ENCODE peak calls at places on chromosome 19, in nine cellular contexts. F is thoracic aorta; R is A549; G is HCT116; P is Caco-2; S is fibroblast of lung; X is CD8-positive, alpha-beta memory T cell; U is CD8-positive, alpha-beta T cell; Z is BE2C. K is an unnamed sample. For H3K4me1, the result is how much of the 10 kb centered on the place peaks cover.

GRCh38 chr19:55460670-55461258 is 678 bp downstream of the ISOC2 start:
- DNase-seq in X (no peak), R (peak), G (no peak), S (peak), U (no peak), F (peak), Z (peak), P (peak), K (peak)

GRCh38 chr19:45990113-45990728 is 5.0 kb upstream of the CCDC61 start:
- DNase-seq in R (no peak), X (no peak), U (no peak), Z (no peak), P (no peak), F (no peak), S (no peak), G (no peak), K (no peak)

GRCh38 chr19:13143135-13143534 is 7.0 kb downstream of the STX10 start:
- DNase-seq in F (no peak), S (peak), P (no peak), Z (no peak), U (no peak), G (no peak), X (no peak), R (no peak), K (peak)

GRCh38 chr19:1445185-1445931 is 4.6 kb upstream of the APC2 start:
- DNase-seq in X (peak), F (no peak), S (no peak), Z (peak), P (peak), R (peak), G (no peak), U (peak), K (peak)

GRCh38 chr19:8575467-8575997 is 1.7 kb downstream of the MYO1F start:
- DNase-seq in P (no peak), F (no peak), U (peak), R (no peak), Z (no peak), X (peak), G (no peak), S (peak), K (no peak)

GRCh38 chr19:4713384-4713951 is 10.2 kb downstream of the DPP9 start:
- DNase-seq in G (peak), R (peak), P (no peak), Z (no peak), U (no peak), F (no peak), S (peak), X (no peak), K (peak)

GRCh38 chr19:10226021-10226375 is 5.1 kb downstream of the S1PR2 start:
- DNase-seq in G (no peak), X (no peak), F (no peak), S (no peak), R (no peak), P (no peak), U (no peak), Z (no peak), K (no peak)

GRCh38 chr19:55795021-55795420 is 26.1 kb downstream of the RFPL4AL1 start:
- DNase-seq in X (no peak), F (no peak), G (no peak), S (no peak), P (no peak), Z (no peak), R (no peak), U (no peak), K (no peak)

GRCh38 chr19:31099470-31100190 is 249.6 kb downstream of the TSHZ3 start:
- DNase-seq in P (no peak), S (no peak), F (no peak), X (no peak), Z (no peak), R (no peak), G (no peak), U (no peak), K (no peak)

GRCh38 chr19:35407619-35408018 is 36.8 kb downstream of the GPR42 start:
- DNase-seq in X (no peak), S (no peak), Z (no peak), R (no peak), F (no peak), U (no peak), P (no peak), G (no peak), K (no peak)

GRCh38 chr19:31350693-31351211 is 1.5 kb upstream of the TSHZ3 start:
- DNase-seq in U (no peak), F (no peak), S (peak), G (no peak), P (peak), Z (peak), R (no peak), X (no peak), K (peak)

GRCh38 chr19:39133431-39134270 is 8.1 kb downstream of the PAK4 start:
- DNase-seq in X (no peak), S (no peak), R (no peak), P (no peak), G (no peak), Z (no peak), F (no peak), U (no peak), K (no peak)

GRCh38 chr19:57227461-57227860 is 3.4 kb upstream of the AURKC start:
- DNase-seq in S (no peak), P (no peak), Z (no peak), R (no peak), U (no peak), G (no peak), F (no peak), X (no peak), K (no peak)

GRCh38 chr19:43872547-43873336 is 45.6 kb downstream of the ZNF283 start:
- DNase-seq in S (peak), X (no peak), F (no peak), Z (no peak), G (peak), U (no peak), P (no peak), R (no peak), K (peak)

GRCh38 chr19:16366433-16367268 is 42.0 kb downstream of the KLF2 start:
- DNase-seq in P (no peak), Z (no peak), X (peak), U (peak), G (no peak), S (no peak), F (no peak), R (no peak), K (no peak)

GRCh38 chr19:17406887-17407196 is 1.4 kb upstream of the BST2 start:
- DNase-seq in R (no peak), U (no peak), Z (no peak), S (no peak), X (no peak), P (no peak), G (no peak), F (no peak), K (no peak)

GRCh38 chr19:4556574-4557185 is 2.8 kb downstream of the SEMA6B start:
- DNase-seq in X (no peak), F (no peak), R (peak), P (peak), U (no peak), Z (peak), S (no peak), G (peak), K (peak)

GRCh38 chr19:53254451-53255341 is at the start of gene ZNF677:
- DNase-seq in P (no peak), U (peak), S (peak), G (no peak), X (peak), R (no peak), Z (peak), F (peak), K (peak)

GRCh38 chr19:4521170-4521887 is 3.0 kb upstream of the PLIN4 start:
- DNase-seq in R (no peak), G (no peak), P (peak), F (no peak), U (peak), S (no peak), Z (no peak), X (no peak), K (peak)

GRCh38 chr19:13097331-13098258 is 5.1 kb downstream of the LYL1 start:
- DNase-seq in Z (no peak), X (no peak), S (no peak), F (no peak), R (no peak), U (no peak), G (no peak), P (no peak), K (no peak)

GRCh38 chr19:30802424-30803013 is 430.3 kb downstream of the ZNF536 start:
- DNase-seq in R (no peak), U (no peak), P (no peak), G (no peak), S (no peak), F (no peak), X (no peak), Z (no peak), K (no peak)

GRCh38 chr19:14383898-14384669 is 2.8 kb downstream of the ADGRE5 start:
- DNase-seq in U (peak), S (peak), R (no peak), Z (no peak), P (no peak), X (peak), G (no peak), F (no peak), K (peak)

GRCh38 chr19:9673912-9674668 is 810 bp downstream of the ZNF562 start:
- DNase-seq in Z (no peak), R (no peak), P (peak), F (no peak), G (peak), S (peak), U (no peak), X (no peak), K (peak)

GRCh38 chr19:17026706-17027427 is at the start of gene CPAMD8:
- DNase-seq in G (no peak), P (no peak), S (no peak), X (no peak), R (no peak), Z (no peak), F (no peak), U (no peak), K (no peak)

GRCh38 chr19:49639401-49640112 is 386 bp downstream of the RRAS start:
- DNase-seq in F (no peak), U (no peak), P (no peak), R (no peak), X (no peak), S (no peak), G (no peak), Z (no peak), K (peak)

GRCh38 chr19:14472202-14472961 is 2.8 kb downstream of the PTGER1 start:
- DNase-seq in U (peak), X (peak), P (peak), F (no peak), S (no peak), Z (peak), R (peak), G (peak), K (peak)

GRCh38 chr19:15299568-15300409 is 32.5 kb downstream of the BRD4 start:
- DNase-seq in R (no peak), G (no peak), F (no peak), S (peak), Z (no peak), U (no peak), X (no peak), P (no peak), K (peak)

GRCh38 chr19:58545286-58546068 is 1.6 kb downstream of the TRIM28 start:
- DNase-seq in F (no peak), Z (no peak), S (no peak), P (no peak), U (no peak), R (no peak), X (no peak), G (no peak), K (no peak)

GRCh38 chr19:10836478-10837325 is 690 bp upstream of the TMED1 start:
- DNase-seq in R (peak), X (no peak), G (peak), P (peak), S (peak), U (peak), Z (peak), F (peak), K (no peak)

GRCh38 chr19:9793051-9793591 is 24.6 kb upstream of the ZNF846 start:
- DNase-seq in G (no peak), X (no peak), Z (peak), R (no peak), P (peak), U (peak), F (peak), S (peak), K (peak)

GRCh38 chr19:49502866-49503581 is 6.8 kb downstream of the RPS11 start:
- DNase-seq in R (peak), P (peak), S (peak), G (peak), U (peak), X (peak), F (no peak), Z (peak), K (peak)

GRCh38 chr19:34487651-34488051 is 6.1 kb downstream of the WTIP start:
- DNase-seq in R (no peak), U (no peak), P (no peak), G (no peak), X (no peak), F (no peak), Z (no peak), S (no peak), K (no peak)

GRCh38 chr19:32673573-32673972 is 1.4 kb downstream of the ANKRD27 start:
- DNase-seq in P (no peak), R (no peak), X (no peak), G (no peak), U (no peak), F (no peak), S (no peak), Z (no peak), K (no peak)
- H3K4me1 ChIP-seq in P (under half), R (under half), X (under half), G (under half), U (under half), F (under half), S (under half), Z (under half), K (under half)

DNA sequence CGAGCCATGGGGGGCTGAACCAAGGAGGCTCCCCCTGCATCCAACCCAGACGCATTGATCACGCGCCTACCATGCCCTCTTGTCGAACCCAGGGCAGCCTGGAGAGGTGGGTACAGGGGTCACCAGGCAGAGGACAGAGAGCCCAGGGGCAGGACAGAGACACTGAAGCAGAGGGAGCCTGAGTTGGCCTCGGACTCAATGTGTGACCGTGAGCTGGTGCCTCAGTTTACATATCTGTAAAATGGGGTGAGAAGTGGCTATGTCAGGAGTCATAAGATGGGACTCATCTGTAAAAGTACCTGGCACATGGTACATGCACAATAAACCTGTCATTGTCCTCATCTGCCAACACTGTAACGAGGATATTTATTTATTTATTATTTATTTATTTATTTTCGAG is 24.1 kb upstream of the NFIC start:
- DNase-seq in R (no peak), G (no peak), Z (no peak), F (no peak), X (no peak), S (no peak), P (no peak), U (no peak), K (no peak)
- H3K4me1 ChIP-seq in R (under half), G (under half), Z (under half), F (half or more), X (under half), S (under half), P (under half), U (under half), K (under half)

GRCh38 chr19:48395170-48395455 is 1.6 kb downstream of the GRIN2D start:
- DNase-seq in U (no peak), F (no peak), G (no peak), R (no peak), Z (no peak), X (no peak), P (no peak), S (no peak), K (no peak)
- H3K4me1 ChIP-seq in U (half or more), F (under half), G (under half), R (half or more), Z (under half), X (under half), P (under half), S (under half), K (under half)

GRCh38 chr19:41221514-41222205 is 2.6 kb downstream of the AXL start:
- DNase-seq in R (no peak), S (no peak), X (no peak), Z (no peak), F (no peak), U (no peak), P (no peak), G (no peak), K (no peak)
- H3K4me1 ChIP-seq in R (half or more), S (under half), X (under half), Z (under half), F (half or more), U (under half), P (under half), G (under half), K (half or more)

GRCh38 chr19:40807147-40808020 is 8.4 kb downstream of the EGLN2 start:
- DNase-seq in R (peak), U (peak), Z (no peak), S (no peak), P (peak), X (no peak), F (no peak), G (no peak), K (no peak)
- H3K4me1 ChIP-seq in R (under half), U (half or more), Z (under half), S (under half), P (under half), X (half or more), F (half or more), G (under half), K (half or more)

K was measured in mesenchymal stem cell.